ENCODE peak calls at places on chromosome 5, in ten cellular contexts. One of them, this sample, is unnamed.

GRCh38 chr5:157168286-157168685 is 2.2 kb upstream of the GARIN3 start:
- DNase-seq in tibial nerve: no peak
- DNase-seq in transverse colon: no peak
- DNase-seq in A549: no peak
- DNase-seq in suprapubic skin: no peak
- DNase-seq in K562: no peak
- DNase-seq in upper lobe of left lung: no peak
- DNase-seq in sigmoid colon: no peak
- DNase-seq in stomach: no peak
- DNase-seq in ovary: no peak
- DNase-seq in this sample: peak; percentile 77

GRCh38 chr5:26749829-26750228 is 288.6 kb downstream of the CDH9 start:
- DNase-seq in tibial nerve: no peak
- DNase-seq in transverse colon: no peak
- DNase-seq in A549: no peak
- DNase-seq in suprapubic skin: no peak
- DNase-seq in K562: no peak
- DNase-seq in upper lobe of left lung: no peak
- DNase-seq in sigmoid colon: no peak
- DNase-seq in stomach: no peak
- DNase-seq in ovary: no peak
- DNase-seq in this sample: no peak

GRCh38 chr5:107248065-107248695 is 422.6 kb downstream of the EFNA5 start:
- DNase-seq in tibial nerve: peak; percentile 59
- DNase-seq in transverse colon: peak; percentile 59
- DNase-seq in A549: peak; percentile 66
- DNase-seq in suprapubic skin: no peak
- DNase-seq in K562: peak; percentile 49
- DNase-seq in upper lobe of left lung: no peak
- DNase-seq in sigmoid colon: no peak
- DNase-seq in stomach: peak; percentile 69
- DNase-seq in ovary: no peak
- DNase-seq in this sample: no peak

GRCh38 chr5:8843766-8844165 is 702.1 kb downstream of the SEMA5A start:
- DNase-seq in tibial nerve: peak; percentile 56
- DNase-seq in transverse colon: no peak
- DNase-seq in A549: no peak
- DNase-seq in suprapubic skin: peak; percentile 84
- DNase-seq in K562: no peak
- DNase-seq in upper lobe of left lung: no peak
- DNase-seq in sigmoid colon: no peak
- DNase-seq in stomach: no peak
- DNase-seq in ovary: no peak
- DNase-seq in this sample: no peak

GRCh38 chr5:109454726-109455505 is 45.1 kb upstream of the PJA2 start:
- DNase-seq in tibial nerve: no peak
- DNase-seq in transverse colon: no peak
- DNase-seq in A549: no peak
- DNase-seq in suprapubic skin: no peak
- DNase-seq in K562: no peak
- DNase-seq in upper lobe of left lung: no peak
- DNase-seq in sigmoid colon: no peak
- DNase-seq in stomach: no peak
- DNase-seq in ovary: no peak
- DNase-seq in this sample: no peak

GRCh38 chr5:137778772-137779564 is 24.8 kb upstream of the HNRNPA0 start:
- DNase-seq in tibial nerve: no peak
- DNase-seq in transverse colon: no peak
- DNase-seq in A549: peak; percentile 64
- DNase-seq in suprapubic skin: no peak
- DNase-seq in K562: peak; percentile 20
- DNase-seq in upper lobe of left lung: no peak
- DNase-seq in sigmoid colon: no peak
- DNase-seq in stomach: no peak
- DNase-seq in ovary: no peak
- DNase-seq in this sample: no peak

GRCh38 chr5:56356121-56356875 is 123.2 kb upstream of the ANKRD55 start:
- DNase-seq in tibial nerve: no peak
- DNase-seq in transverse colon: no peak
- DNase-seq in A549: no peak
- DNase-seq in suprapubic skin: no peak
- DNase-seq in K562: no peak
- DNase-seq in upper lobe of left lung: no peak
- DNase-seq in sigmoid colon: no peak
- DNase-seq in stomach: no peak
- DNase-seq in ovary: no peak
- DNase-seq in this sample: no peak

GRCh38 chr5:57817001-57817453 is 334.4 kb upstream of the ACTBL2 start:
- DNase-seq in tibial nerve: no peak
- DNase-seq in transverse colon: no peak
- DNase-seq in A549: no peak
- DNase-seq in suprapubic skin: no peak
- DNase-seq in K562: no peak
- DNase-seq in upper lobe of left lung: no peak
- DNase-seq in sigmoid colon: no peak
- DNase-seq in stomach: no peak
- DNase-seq in ovary: no peak
- DNase-seq in this sample: no peak

GRCh38 chr5:180599590-180599914 is 8.3 kb upstream of the SCGB3A1 start:
- DNase-seq in tibial nerve: no peak
- DNase-seq in transverse colon: no peak
- DNase-seq in A549: no peak
- DNase-seq in suprapubic skin: peak; percentile 38
- DNase-seq in K562: no peak
- DNase-seq in upper lobe of left lung: no peak
- DNase-seq in sigmoid colon: no peak
- DNase-seq in stomach: no peak
- DNase-seq in ovary: peak; percentile 3
- DNase-seq in this sample: no peak

GRCh38 chr5:77015938-77016569 is 14.2 kb upstream of the AGGF1 start:
- DNase-seq in tibial nerve: no peak
- DNase-seq in transverse colon: no peak
- DNase-seq in A549: peak; percentile 78
- DNase-seq in suprapubic skin: no peak
- DNase-seq in K562: no peak
- DNase-seq in upper lobe of left lung: no peak
- DNase-seq in sigmoid colon: no peak
- DNase-seq in stomach: no peak
- DNase-seq in ovary: no peak
- DNase-seq in this sample: no peak

DNA sequence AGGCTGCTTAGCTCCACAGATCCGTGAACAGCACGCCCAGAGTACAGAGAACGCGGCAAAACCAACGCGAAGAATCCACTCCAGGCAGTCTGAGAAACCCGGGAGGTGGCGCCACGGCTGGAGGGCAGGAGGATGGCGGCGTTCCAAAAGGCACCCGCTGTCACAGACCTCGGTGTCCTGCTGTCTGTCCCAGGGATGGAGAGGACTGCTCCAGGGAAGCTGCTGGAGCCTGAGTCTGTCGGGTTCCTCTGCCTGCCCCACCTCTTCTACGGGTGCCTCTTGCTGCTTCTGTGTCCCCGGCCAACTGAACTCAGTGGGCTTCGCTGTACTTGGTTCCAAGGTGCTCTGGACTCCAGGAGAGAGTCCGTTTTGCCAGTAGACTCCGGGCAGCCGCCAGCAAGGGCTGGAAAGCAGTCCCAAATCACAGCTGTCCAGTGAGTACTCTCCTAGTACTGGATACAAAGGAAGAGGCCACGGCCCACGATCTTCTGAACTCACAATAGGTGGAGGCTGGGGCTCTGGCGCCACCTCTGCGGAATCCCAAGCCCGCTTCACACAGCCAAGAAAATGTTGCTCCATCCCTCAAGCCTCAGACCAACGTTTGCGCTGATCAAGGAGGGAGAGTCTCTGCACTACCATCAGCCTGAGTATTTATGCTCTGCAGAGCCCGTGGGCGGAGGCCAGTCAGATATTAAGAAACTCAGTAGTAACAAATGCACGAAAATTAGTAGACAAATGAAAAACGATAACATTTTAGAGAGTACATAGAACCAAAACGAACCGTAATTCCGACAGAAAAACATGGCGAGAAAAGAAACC is 442 bp downstream of the ANXA2R start:
- DNase-seq in tibial nerve: peak; percentile 66
- DNase-seq in transverse colon: peak; percentile 68
- DNase-seq in A549: peak; percentile 88
- DNase-seq in suprapubic skin: peak; percentile 85
- DNase-seq in K562: peak; percentile 30
- DNase-seq in upper lobe of left lung: peak; percentile 84
- DNase-seq in sigmoid colon: peak; percentile 86
- DNase-seq in stomach: peak; percentile 51
- DNase-seq in ovary: peak; percentile 44
- DNase-seq in this sample: no peak
- TF ChIP-seq EP300 in tibial nerve: no peak
- TF ChIP-seq EP300 in transverse colon: no peak
- TF ChIP-seq EP300 in A549: no peak
- TF ChIP-seq EP300 in suprapubic skin: no peak
- TF ChIP-seq EP300 in K562: no peak
- TF ChIP-seq EP300 in upper lobe of left lung: no peak
- TF ChIP-seq EP300 in sigmoid colon: no peak
- TF ChIP-seq EP300 in stomach: no peak
- TF ChIP-seq EP300 in ovary: no peak
- TF ChIP-seq EP300 in this sample: no peak

DNA sequence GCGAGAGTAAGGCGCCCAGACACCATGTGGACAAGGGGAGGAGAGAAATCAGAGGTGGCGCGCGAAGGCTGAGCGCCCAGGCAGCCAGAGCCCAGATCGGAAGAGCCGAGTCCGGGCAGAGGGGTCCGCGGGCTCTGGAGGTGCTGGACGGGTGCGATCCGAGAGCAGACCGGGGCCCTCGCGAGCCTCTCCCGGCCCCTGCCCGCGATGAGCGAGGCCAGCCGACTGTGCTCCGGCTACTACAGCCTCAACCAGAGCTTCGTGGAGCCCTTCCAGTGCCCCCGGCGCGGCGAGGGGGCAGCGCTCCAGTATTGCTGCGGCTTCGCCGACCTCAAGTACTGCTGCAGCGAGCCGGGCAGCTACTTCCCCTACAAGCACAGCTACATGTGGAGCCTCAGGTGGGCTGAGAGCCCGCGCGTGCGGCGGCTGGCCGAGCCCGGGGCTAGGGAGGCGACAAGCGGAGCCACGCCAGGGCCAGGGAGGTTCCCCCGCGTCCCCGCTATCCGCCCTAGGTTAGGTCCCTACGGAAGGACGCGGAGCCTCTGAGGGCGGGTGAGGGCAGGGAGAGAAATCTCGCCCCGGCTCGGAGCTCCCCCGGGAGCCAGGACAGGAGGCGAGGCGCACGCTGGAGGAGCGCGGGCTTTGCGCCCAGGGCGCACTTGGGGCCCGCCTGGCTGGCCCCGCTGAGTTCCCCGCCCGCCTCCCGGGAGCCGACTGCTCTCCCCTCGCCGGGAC is at the start of gene SHISAL2B:
- DNase-seq in tibial nerve: no peak
- DNase-seq in transverse colon: no peak
- DNase-seq in A549: peak; percentile 30
- DNase-seq in suprapubic skin: no peak
- DNase-seq in K562: no peak
- DNase-seq in upper lobe of left lung: peak; percentile 83
- DNase-seq in sigmoid colon: no peak
- DNase-seq in stomach: no peak
- DNase-seq in ovary: peak; percentile 33
- DNase-seq in this sample: no peak
- H3K4me3 ChIP-seq in tibial nerve: no peak within 1 kb of the TSS
- H3K4me3 ChIP-seq in transverse colon: no peak within 1 kb of the TSS
- H3K4me3 ChIP-seq in A549: peak within 1 kb of the TSS; percentile 43
- H3K4me3 ChIP-seq in suprapubic skin: peak within 1 kb of the TSS; percentile 28
- H3K4me3 ChIP-seq in K562: no peak within 1 kb of the TSS
- H3K4me3 ChIP-seq in upper lobe of left lung: peak within 1 kb of the TSS; percentile 13
- H3K4me3 ChIP-seq in sigmoid colon: peak within 1 kb of the TSS; percentile 24
- H3K4me3 ChIP-seq in stomach: no peak within 1 kb of the TSS
- H3K4me3 ChIP-seq in ovary: peak within 1 kb of the TSS; percentile 6
- H3K4me3 ChIP-seq in this sample: peak within 1 kb of the TSS; percentile 32

DNA sequence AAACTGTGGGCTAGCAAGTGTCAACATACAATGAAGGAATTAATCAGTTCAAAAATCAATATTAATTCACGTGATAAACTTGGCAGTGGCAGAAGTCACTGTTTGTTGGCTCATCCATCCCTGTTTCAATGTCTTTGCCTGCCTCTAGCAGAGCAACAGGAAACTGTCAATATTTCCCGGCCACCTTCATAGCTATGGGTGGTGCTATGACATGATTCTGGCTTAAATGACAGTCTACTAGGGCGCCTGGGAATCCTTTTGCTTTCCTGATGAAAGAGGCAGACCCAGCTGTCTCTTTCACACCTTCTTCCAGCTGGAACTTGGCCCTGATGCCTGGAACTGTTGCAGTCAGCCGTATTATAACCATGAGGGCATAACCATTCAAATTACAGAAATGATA is 72.1 kb upstream of the DNAH5 start:
- DNase-seq in tibial nerve: no peak
- DNase-seq in transverse colon: no peak
- DNase-seq in A549: no peak
- DNase-seq in suprapubic skin: no peak
- DNase-seq in K562: no peak
- DNase-seq in upper lobe of left lung: no peak
- DNase-seq in sigmoid colon: no peak
- DNase-seq in stomach: no peak
- DNase-seq in ovary: no peak
- DNase-seq in this sample: peak; percentile 55
- TF ChIP-seq EP300 in tibial nerve: no peak
- TF ChIP-seq EP300 in transverse colon: no peak
- TF ChIP-seq EP300 in A549: no peak
- TF ChIP-seq EP300 in suprapubic skin: no peak
- TF ChIP-seq EP300 in K562: no peak
- TF ChIP-seq EP300 in upper lobe of left lung: no peak
- TF ChIP-seq EP300 in sigmoid colon: no peak
- TF ChIP-seq EP300 in stomach: no peak
- TF ChIP-seq EP300 in ovary: no peak
- TF ChIP-seq EP300 in this sample: no peak

GRCh38 chr5:146630467-146630866 is 114.5 kb upstream of the GPR151 start:
- DNase-seq in tibial nerve: no peak
- DNase-seq in transverse colon: no peak
- DNase-seq in A549: no peak
- DNase-seq in suprapubic skin: no peak
- DNase-seq in K562: no peak
- DNase-seq in upper lobe of left lung: no peak
- DNase-seq in sigmoid colon: no peak
- DNase-seq in stomach: no peak
- DNase-seq in ovary: no peak
- DNase-seq in this sample: no peak

GRCh38 chr5:146628950-146629349 is 113.0 kb upstream of the GPR151 start:
- DNase-seq in tibial nerve: no peak
- DNase-seq in transverse colon: no peak
- DNase-seq in A549: no peak
- DNase-seq in suprapubic skin: no peak
- DNase-seq in K562: no peak
- DNase-seq in upper lobe of left lung: no peak
- DNase-seq in sigmoid colon: no peak
- DNase-seq in stomach: no peak
- DNase-seq in ovary: no peak
- DNase-seq in this sample: no peak

GRCh38 chr5:146632620-146633019 is 116.6 kb upstream of the GPR151 start:
- DNase-seq in tibial nerve: no peak
- DNase-seq in transverse colon: no peak
- DNase-seq in A549: no peak
- DNase-seq in suprapubic skin: no peak
- DNase-seq in K562: no peak
- DNase-seq in upper lobe of left lung: no peak
- DNase-seq in sigmoid colon: no peak
- DNase-seq in stomach: no peak
- DNase-seq in ovary: no peak
- DNase-seq in this sample: no peak

GRCh38 chr5:146635443-146635842 is 119.5 kb upstream of the GPR151 start:
- DNase-seq in tibial nerve: no peak
- DNase-seq in transverse colon: no peak
- DNase-seq in A549: no peak
- DNase-seq in suprapubic skin: no peak
- DNase-seq in K562: no peak
- DNase-seq in upper lobe of left lung: peak; percentile 17
- DNase-seq in sigmoid colon: no peak
- DNase-seq in stomach: no peak
- DNase-seq in ovary: no peak
- DNase-seq in this sample: no peak

GRCh38 chr5:146633273-146633672 is 117.3 kb upstream of the GPR151 start:
- DNase-seq in tibial nerve: no peak
- DNase-seq in transverse colon: no peak
- DNase-seq in A549: no peak
- DNase-seq in suprapubic skin: no peak
- DNase-seq in K562: no peak
- DNase-seq in upper lobe of left lung: no peak
- DNase-seq in sigmoid colon: no peak
- DNase-seq in stomach: no peak
- DNase-seq in ovary: no peak
- DNase-seq in this sample: no peak
- H3K4me3 ChIP-seq in tibial nerve: no peak overlapping the region
- H3K4me3 ChIP-seq in transverse colon: no peak overlapping the region
- H3K4me3 ChIP-seq in A549: no peak overlapping the region
- H3K4me3 ChIP-seq in suprapubic skin: no peak overlapping the region
- H3K4me3 ChIP-seq in K562: no peak overlapping the region
- H3K4me3 ChIP-seq in upper lobe of left lung: no peak overlapping the region
- H3K4me3 ChIP-seq in sigmoid colon: no peak overlapping the region
- H3K4me3 ChIP-seq in stomach: no peak overlapping the region
- H3K4me3 ChIP-seq in ovary: no peak overlapping the region
- H3K4me3 ChIP-seq in this sample: no peak overlapping the region

This sample was measured in esophagus muscularis mucosa.